ENCODE peak calls at places on chromosomes 6 and 20, in six cellular contexts. One of them, this sample, is unnamed.

GRCh38 chr6:49565855-49566254 is 15.4 kb downstream of the C6orf141 start:
- DNase-seq in mammary epithelial cell: no peak
- DNase-seq in brain microvascular endothelial cell: no peak
- DNase-seq in OCI-LY7: no peak
- DNase-seq in mesendoderm: no peak
- DNase-seq in lower lobe of right lung: no peak
- DNase-seq in this sample: no peak

GRCh38 chr6:33960345-33961313 is 156.8 kb upstream of the MLN start:
- DNase-seq in mammary epithelial cell: peak
- DNase-seq in brain microvascular endothelial cell: no peak
- DNase-seq in OCI-LY7: no peak
- DNase-seq in mesendoderm: no peak
- DNase-seq in lower lobe of right lung: no peak
- DNase-seq in this sample: no peak

GRCh38 chr6:154460306-154461071 is 50.0 kb downstream of the CNKSR3 start:
- DNase-seq in mammary epithelial cell: peak
- DNase-seq in brain microvascular endothelial cell: peak
- DNase-seq in OCI-LY7: no peak
- DNase-seq in mesendoderm: no peak
- DNase-seq in lower lobe of right lung: no peak
- DNase-seq in this sample: no peak

GRCh38 chr6:168387426-168387825 is 53.6 kb upstream of the SMOC2 start:
- DNase-seq in mammary epithelial cell: no peak
- DNase-seq in brain microvascular endothelial cell: no peak
- DNase-seq in OCI-LY7: no peak
- DNase-seq in mesendoderm: no peak
- DNase-seq in lower lobe of right lung: no peak
- DNase-seq in this sample: no peak

GRCh38 chr6:125294925-125295324 is 6.8 kb downstream of the HDDC2 start:
- DNase-seq in mammary epithelial cell: no peak
- DNase-seq in brain microvascular endothelial cell: no peak
- DNase-seq in OCI-LY7: no peak
- DNase-seq in mesendoderm: no peak
- DNase-seq in lower lobe of right lung: no peak
- DNase-seq in this sample: no peak

GRCh38 chr6:22306741-22307466 is 10.1 kb upstream of the PRL start:
- DNase-seq in mammary epithelial cell: no peak
- DNase-seq in brain microvascular endothelial cell: no peak
- DNase-seq in OCI-LY7: no peak
- DNase-seq in mesendoderm: peak
- DNase-seq in lower lobe of right lung: no peak
- DNase-seq in this sample: no peak

GRCh38 chr6:107064579-107065065 is 36.6 kb downstream of the MTRES1 start:
- DNase-seq in mammary epithelial cell: peak
- DNase-seq in brain microvascular endothelial cell: peak
- DNase-seq in OCI-LY7: no peak
- DNase-seq in mesendoderm: no peak
- DNase-seq in lower lobe of right lung: no peak
- DNase-seq in this sample: no peak

GRCh38 chr6:45619994-45620471 is 242.3 kb upstream of the SUPT3H start:
- DNase-seq in mammary epithelial cell: no peak
- DNase-seq in brain microvascular endothelial cell: peak
- DNase-seq in OCI-LY7: peak
- DNase-seq in mesendoderm: no peak
- DNase-seq in lower lobe of right lung: no peak
- DNase-seq in this sample: no peak

GRCh38 chr6:125507987-125508655 is 206.4 kb upstream of the HDDC2 start:
- DNase-seq in mammary epithelial cell: no peak
- DNase-seq in brain microvascular endothelial cell: peak
- DNase-seq in OCI-LY7: no peak
- DNase-seq in mesendoderm: no peak
- DNase-seq in lower lobe of right lung: no peak
- DNase-seq in this sample: no peak

GRCh38 chr6:137799950-137800568 is 67.0 kb upstream of the TNFAIP3 start:
- DNase-seq in mammary epithelial cell: peak
- DNase-seq in brain microvascular endothelial cell: peak
- DNase-seq in OCI-LY7: peak
- DNase-seq in mesendoderm: peak
- DNase-seq in lower lobe of right lung: no peak
- DNase-seq in this sample: no peak

GRCh38 chr6:4162345-4162744 is 27.0 kb upstream of the ECI2 start:
- DNase-seq in mammary epithelial cell: no peak
- DNase-seq in brain microvascular endothelial cell: no peak
- DNase-seq in OCI-LY7: no peak
- DNase-seq in mesendoderm: no peak
- DNase-seq in lower lobe of right lung: no peak
- DNase-seq in this sample: no peak

GRCh38 chr20:63024573-63025392 is 18.0 kb upstream of the BHLHE23 start:
- DNase-seq in mammary epithelial cell: no peak
- DNase-seq in brain microvascular endothelial cell: no peak
- DNase-seq in OCI-LY7: no peak
- DNase-seq in mesendoderm: no peak
- DNase-seq in lower lobe of right lung: peak
- DNase-seq in this sample: no peak

GRCh38 chr6:38271081-38271480 is 368.6 kb downstream of the BTBD9 start:
- DNase-seq in mammary epithelial cell: no peak
- DNase-seq in brain microvascular endothelial cell: no peak
- DNase-seq in OCI-LY7: no peak
- DNase-seq in mesendoderm: no peak
- DNase-seq in lower lobe of right lung: no peak
- DNase-seq in this sample: no peak

GRCh38 chr6:80460396-80460912 is 354.0 kb downstream of the BCKDHB start:
- DNase-seq in mammary epithelial cell: peak
- DNase-seq in brain microvascular endothelial cell: no peak
- DNase-seq in OCI-LY7: no peak
- DNase-seq in mesendoderm: no peak
- DNase-seq in lower lobe of right lung: no peak
- DNase-seq in this sample: no peak

GRCh38 chr6:150883521-150883920 is 18.0 kb downstream of the MTHFD1L start:
- DNase-seq in mammary epithelial cell: no peak
- DNase-seq in brain microvascular endothelial cell: no peak
- DNase-seq in OCI-LY7: no peak
- DNase-seq in mesendoderm: no peak
- DNase-seq in lower lobe of right lung: no peak
- DNase-seq in this sample: no peak

GRCh38 chr6:165845488-165845887 is 182.4 kb upstream of the PDE10A start:
- DNase-seq in mammary epithelial cell: no peak
- DNase-seq in brain microvascular endothelial cell: no peak
- DNase-seq in OCI-LY7: no peak
- DNase-seq in mesendoderm: no peak
- DNase-seq in lower lobe of right lung: no peak
- DNase-seq in this sample: no peak

GRCh38 chr6:52403627-52404026 is 16.5 kb upstream of the EFHC1 start:
- DNase-seq in mammary epithelial cell: peak
- DNase-seq in brain microvascular endothelial cell: no peak
- DNase-seq in OCI-LY7: no peak
- DNase-seq in mesendoderm: no peak
- DNase-seq in lower lobe of right lung: no peak
- DNase-seq in this sample: no peak

GRCh38 chr6:146551545-146551944 is 7.9 kb downstream of the RAB32 start:
- DNase-seq in mammary epithelial cell: no peak
- DNase-seq in brain microvascular endothelial cell: no peak
- DNase-seq in OCI-LY7: no peak
- DNase-seq in mesendoderm: no peak
- DNase-seq in lower lobe of right lung: no peak
- DNase-seq in this sample: no peak

GRCh38 chr6:170222498-170223471 is 68.1 kb downstream of the DLL1 start:
- DNase-seq in mammary epithelial cell: peak
- DNase-seq in brain microvascular endothelial cell: no peak
- DNase-seq in OCI-LY7: no peak
- DNase-seq in mesendoderm: no peak
- DNase-seq in lower lobe of right lung: no peak
- DNase-seq in this sample: no peak

GRCh38 chr20:51366155-51366886 is 176.2 kb downstream of the NFATC2 start:
- DNase-seq in mammary epithelial cell: peak
- DNase-seq in brain microvascular endothelial cell: peak
- DNase-seq in OCI-LY7: no peak
- DNase-seq in mesendoderm: peak
- DNase-seq in lower lobe of right lung: no peak
- DNase-seq in this sample: no peak

GRCh38 chr6:19723533-19723932 is 113.6 kb upstream of the ID4 start:
- DNase-seq in mammary epithelial cell: peak
- DNase-seq in brain microvascular endothelial cell: peak
- DNase-seq in OCI-LY7: no peak
- DNase-seq in mesendoderm: peak
- DNase-seq in lower lobe of right lung: no peak
- DNase-seq in this sample: no peak

GRCh38 chr20:40274912-40275654 is 414.0 kb downstream of the MAFB start:
- DNase-seq in mammary epithelial cell: no peak
- DNase-seq in brain microvascular endothelial cell: no peak
- DNase-seq in OCI-LY7: no peak
- DNase-seq in mesendoderm: no peak
- DNase-seq in lower lobe of right lung: no peak
- DNase-seq in this sample: no peak

GRCh38 chr6:149771185-149771584 is 21.6 kb downstream of the PCMT1 start:
- DNase-seq in mammary epithelial cell: no peak
- DNase-seq in brain microvascular endothelial cell: no peak
- DNase-seq in OCI-LY7: no peak
- DNase-seq in mesendoderm: no peak
- DNase-seq in lower lobe of right lung: no peak
- DNase-seq in this sample: no peak

GRCh38 chr6:127332383-127332961 is 10.9 kb downstream of the ECHDC1 start:
- DNase-seq in mammary epithelial cell: no peak
- DNase-seq in brain microvascular endothelial cell: no peak
- DNase-seq in OCI-LY7: no peak
- DNase-seq in mesendoderm: peak
- DNase-seq in lower lobe of right lung: no peak
- DNase-seq in this sample: no peak

GRCh38 chr20:47319517-47320252 is 36.8 kb downstream of the ZMYND8 start:
- DNase-seq in mammary epithelial cell: peak
- DNase-seq in brain microvascular endothelial cell: peak
- DNase-seq in OCI-LY7: no peak
- DNase-seq in mesendoderm: peak
- DNase-seq in lower lobe of right lung: peak
- DNase-seq in this sample: peak

GRCh38 chr20:60420676-60421229 is 462.5 kb downstream of the CDH26 start:
- DNase-seq in mammary epithelial cell: no peak
- DNase-seq in brain microvascular endothelial cell: no peak
- DNase-seq in OCI-LY7: no peak
- DNase-seq in mesendoderm: no peak
- DNase-seq in lower lobe of right lung: no peak
- DNase-seq in this sample: no peak

GRCh38 chr6:52419809-52420667 is at the start of gene EFHC1:
- DNase-seq in mammary epithelial cell: peak
- DNase-seq in brain microvascular endothelial cell: peak
- DNase-seq in OCI-LY7: peak
- DNase-seq in mesendoderm: peak
- DNase-seq in lower lobe of right lung: peak
- DNase-seq in this sample: peak

GRCh38 chr6:10170816-10171215 is 244.1 kb downstream of the TFAP2A start:
- DNase-seq in mammary epithelial cell: no peak
- DNase-seq in brain microvascular endothelial cell: no peak
- DNase-seq in OCI-LY7: no peak
- DNase-seq in mesendoderm: no peak
- DNase-seq in lower lobe of right lung: no peak
- DNase-seq in this sample: no peak

GRCh38 chr20:13422637-13423036 is 201.6 kb downstream of the ISM1 start:
- DNase-seq in mammary epithelial cell: peak
- DNase-seq in brain microvascular endothelial cell: no peak
- DNase-seq in OCI-LY7: no peak
- DNase-seq in mesendoderm: no peak
- DNase-seq in lower lobe of right lung: no peak
- DNase-seq in this sample: no peak

GRCh38 chr6:24916496-24916895 is 19.3 kb downstream of the RIPOR2 start:
- DNase-seq in mammary epithelial cell: no peak
- DNase-seq in brain microvascular endothelial cell: no peak
- DNase-seq in OCI-LY7: no peak
- DNase-seq in mesendoderm: no peak
- DNase-seq in lower lobe of right lung: no peak
- DNase-seq in this sample: no peak

GRCh38 chr20:50876816-50877215 is 54.4 kb downstream of the ADNP start:
- DNase-seq in mammary epithelial cell: no peak
- DNase-seq in brain microvascular endothelial cell: no peak
- DNase-seq in OCI-LY7: no peak
- DNase-seq in mesendoderm: no peak
- DNase-seq in lower lobe of right lung: no peak
- DNase-seq in this sample: no peak

DNA sequence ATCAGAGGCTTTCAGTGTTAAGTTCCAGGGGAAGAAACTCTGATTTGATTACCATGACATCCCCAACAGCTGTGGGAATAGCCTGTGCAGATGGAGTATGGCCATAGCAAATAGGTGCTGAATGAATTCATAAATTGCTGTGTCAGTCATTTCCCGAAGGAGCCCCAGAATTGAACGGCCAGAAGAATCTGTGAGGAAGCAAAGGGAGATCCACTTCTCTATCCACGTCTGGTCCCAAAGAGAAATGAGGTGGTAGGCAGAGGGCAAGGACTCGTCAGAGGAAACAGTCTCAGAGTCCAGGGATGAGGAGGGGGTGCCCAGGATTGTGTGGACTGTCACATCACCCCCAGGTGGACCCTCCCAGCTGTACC is 3.1 kb upstream of the TAF8 start:
- DNase-seq in mammary epithelial cell: no peak
- DNase-seq in brain microvascular endothelial cell: no peak
- DNase-seq in OCI-LY7: no peak
- DNase-seq in mesendoderm: no peak
- DNase-seq in lower lobe of right lung: no peak
- DNase-seq in this sample: no peak
- H3K27ac ChIP-seq in mammary epithelial cell: peak
- H3K27ac ChIP-seq in brain microvascular endothelial cell: no peak
- H3K27ac ChIP-seq in OCI-LY7: peak
- H3K27ac ChIP-seq in mesendoderm: no peak
- H3K27ac ChIP-seq in lower lobe of right lung: peak
- H3K27ac ChIP-seq in this sample: peak

GRCh38 chr6:35181933-35182612 is 31.7 kb upstream of the SCUBE3 start:
- DNase-seq in mammary epithelial cell: peak
- DNase-seq in brain microvascular endothelial cell: peak
- DNase-seq in OCI-LY7: no peak
- DNase-seq in mesendoderm: peak
- DNase-seq in lower lobe of right lung: peak
- DNase-seq in this sample: no peak
- H3K4me3 ChIP-seq in mammary epithelial cell: no peak
- H3K4me3 ChIP-seq in brain microvascular endothelial cell: no peak
- H3K4me3 ChIP-seq in OCI-LY7: no peak
- H3K4me3 ChIP-seq in mesendoderm: no peak
- H3K4me3 ChIP-seq in lower lobe of right lung: no peak
- H3K4me3 ChIP-seq in this sample: peak

DNA sequence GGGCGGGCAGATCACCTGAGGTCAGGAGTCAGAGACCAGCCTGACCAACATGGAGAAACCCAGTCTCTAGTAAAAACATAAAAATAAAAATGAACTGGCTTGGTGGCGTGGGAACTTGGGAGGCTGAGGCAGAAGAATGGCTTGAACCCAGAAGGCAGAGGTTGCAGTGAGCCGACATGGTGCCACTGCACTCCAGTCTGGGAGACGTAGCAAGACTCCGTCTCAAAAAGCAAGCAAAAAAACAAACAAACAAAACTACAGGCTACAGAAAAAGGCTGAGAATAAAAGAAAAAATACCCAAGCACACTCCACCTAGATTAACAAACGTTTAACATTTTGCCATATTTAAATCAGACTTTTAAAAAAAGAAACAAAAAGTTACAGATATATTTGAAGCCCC is 5.9 kb downstream of the PTCRA start:
- DNase-seq in mammary epithelial cell: no peak
- DNase-seq in brain microvascular endothelial cell: no peak
- DNase-seq in OCI-LY7: no peak
- DNase-seq in mesendoderm: no peak
- DNase-seq in lower lobe of right lung: no peak
- DNase-seq in this sample: no peak
- H3K27ac ChIP-seq in mammary epithelial cell: no peak
- H3K27ac ChIP-seq in brain microvascular endothelial cell: no peak
- H3K27ac ChIP-seq in OCI-LY7: no peak
- H3K27ac ChIP-seq in mesendoderm: no peak
- H3K27ac ChIP-seq in lower lobe of right lung: no peak
- H3K27ac ChIP-seq in this sample: no peak

GRCh38 chr20:62001178-62001715 is 64.4 kb downstream of the TAF4 start:
- DNase-seq in mammary epithelial cell: no peak
- DNase-seq in brain microvascular endothelial cell: no peak
- DNase-seq in OCI-LY7: no peak
- DNase-seq in mesendoderm: no peak
- DNase-seq in lower lobe of right lung: no peak
- DNase-seq in this sample: no peak
- H3K4me3 ChIP-seq in mammary epithelial cell: no peak
- H3K4me3 ChIP-seq in brain microvascular endothelial cell: no peak
- H3K4me3 ChIP-seq in OCI-LY7: no peak
- H3K4me3 ChIP-seq in mesendoderm: no peak
- H3K4me3 ChIP-seq in lower lobe of right lung: no peak
- H3K4me3 ChIP-seq in this sample: no peak